ENCODE peak calls at places on chromosomes 5 and 9, in seven cellular contexts. W, V, J, K, X, Z and A are unnamed samples.
A peak's percentile ranks its signal among the peaks of the same experiment; 100 is the strongest.

GRCh38 chr5:7047862-7048261 is 334.6 kb downstream of the TENT4A start:
- DNase-seq in V (no peak), K (no peak), W (no peak), J (no peak), Z (no peak), X (no peak), A (no peak)

GRCh38 chr9:89814340-89815040 is 209.7 kb downstream of the GADD45G start:
- DNase-seq in J (peak; percentile 74), K (no peak), Z (no peak), W (peak; percentile 52), X (no peak), V (no peak), A (no peak)

GRCh38 chr5:124996023-124996763 is 249.8 kb upstream of the ZNF608 start:
- DNase-seq in K (no peak), Z (peak; percentile 15), X (no peak), V (no peak), W (no peak), J (peak; percentile 28), A (no peak)

GRCh38 chr9:110105107-110105506 is 102.9 kb downstream of the C9orf152 start:
- DNase-seq in W (no peak), Z (no peak), K (no peak), J (peak; percentile 81), X (no peak), V (no peak), A (no peak)

GRCh38 chr5:44336708-44337107 is 52.5 kb downstream of the FGF10 start:
- DNase-seq in J (no peak), W (no peak), Z (no peak), V (no peak), K (no peak), X (no peak), A (no peak)

GRCh38 chr5:99058466-99058865 is 129.7 kb upstream of the CHD1 start:
- DNase-seq in X (no peak), K (no peak), V (no peak), W (no peak), Z (no peak), J (peak; percentile 16), A (no peak)

GRCh38 chr5:146796911-146797310 is 81.6 kb downstream of the PPP2R2B start:
- DNase-seq in J (no peak), V (no peak), K (no peak), W (no peak), Z (no peak), X (no peak), A (no peak)

GRCh38 chr5:131957721-131958483 is 12.4 kb upstream of the MEIKIN start:
- DNase-seq in J (no peak), K (no peak), V (no peak), X (no peak), W (no peak), Z (no peak), A (no peak)

GRCh38 chr9:90018688-90019087 is 413.9 kb downstream of the GADD45G start:
- DNase-seq in X (no peak), J (no peak), V (no peak), W (no peak), K (no peak), Z (no peak), A (no peak)

GRCh38 chr5:75337366-75338021 is 474 bp downstream of the HMGCR start:
- DNase-seq in V (no peak), J (peak; percentile 24), Z (peak; percentile 13), W (no peak), X (no peak), K (no peak), A (peak; percentile 90)

GRCh38 chr9:1100945-1101344 is 50.8 kb downstream of the DMRT2 start:
- DNase-seq in X (no peak), K (peak; percentile 65), W (no peak), J (no peak), Z (peak; percentile 40), V (no peak), A (peak; percentile 41)

GRCh38 chr9:757246-757881 is 84.1 kb upstream of the DMRT1 start:
- DNase-seq in V (no peak), W (peak; percentile 37), Z (peak; percentile 60), K (peak; percentile 30), X (no peak), J (peak; percentile 60), A (no peak)

GRCh38 chr9:10095208-10095607 is 517.6 kb downstream of the PTPRD start:
- DNase-seq in V (no peak), K (no peak), Z (no peak), X (no peak), W (no peak), J (no peak), A (no peak)

GRCh38 chr5:178238711-178239592 is 6.3 kb upstream of the PHYKPL start:
- DNase-seq in W (no peak), V (no peak), J (no peak), K (no peak), X (no peak), Z (no peak), A (peak; percentile 81)

GRCh38 chr5:97243352-97243751 is 60.3 kb upstream of the RIOK2 start:
- DNase-seq in K (no peak), J (no peak), Z (no peak), V (no peak), W (no peak), X (no peak), A (no peak)

GRCh38 chr9:76403352-76403751 is 9.1 kb upstream of the RFK start:
- DNase-seq in J (peak; percentile 83), V (no peak), Z (peak; percentile 66), K (peak; percentile 89), X (peak; percentile 55), W (no peak), A (no peak)

GRCh38 chr5:107814183-107814582 is 143.4 kb upstream of the EFNA5 start:
- DNase-seq in Z (no peak), K (no peak), X (no peak), J (no peak), W (no peak), V (no peak), A (no peak)

GRCh38 chr9:124284237-124284831 is 26.6 kb downstream of the NEK6 start:
- DNase-seq in V (no peak), X (no peak), Z (peak; percentile 64), W (no peak), J (peak; percentile 66), K (no peak), A (no peak)

DNA sequence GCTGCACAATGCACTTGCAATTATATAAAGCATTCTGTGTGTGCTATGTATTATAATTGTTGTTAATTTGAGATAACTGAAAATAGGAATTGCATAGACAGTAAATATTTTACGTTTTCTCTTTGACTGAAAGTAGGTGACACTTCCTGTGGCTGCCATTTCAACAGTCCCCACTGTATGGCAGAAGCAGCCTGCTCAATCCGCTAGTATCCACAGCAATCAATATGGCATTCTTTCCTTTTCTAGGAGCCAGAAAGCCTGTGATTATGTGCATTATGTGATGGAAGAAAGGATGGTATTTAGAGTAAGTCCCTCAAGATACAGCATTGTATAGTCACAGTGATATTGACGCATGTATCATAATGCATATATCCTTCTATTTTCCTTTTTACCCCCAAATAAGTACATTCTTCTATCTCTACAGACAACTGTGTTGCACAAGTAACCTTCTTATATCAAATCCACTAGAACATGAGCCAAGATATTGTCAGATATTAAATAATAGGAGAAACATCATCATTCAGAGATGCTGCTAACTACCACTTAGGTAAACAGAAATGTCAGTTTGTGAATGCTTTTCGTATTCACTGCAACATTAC is 59.7 kb downstream of the CARTPT start:
- DNase-seq in W (no peak), Z (peak; percentile 60), V (no peak), J (peak; percentile 36), K (peak; percentile 27), X (no peak), A (no peak)
- TF ChIP-seq CTCF in W (no peak), Z (peak; percentile 97), V (no peak), J (peak; percentile 70), K (peak; percentile 74), X (peak; percentile 38), A (no peak)

DNA sequence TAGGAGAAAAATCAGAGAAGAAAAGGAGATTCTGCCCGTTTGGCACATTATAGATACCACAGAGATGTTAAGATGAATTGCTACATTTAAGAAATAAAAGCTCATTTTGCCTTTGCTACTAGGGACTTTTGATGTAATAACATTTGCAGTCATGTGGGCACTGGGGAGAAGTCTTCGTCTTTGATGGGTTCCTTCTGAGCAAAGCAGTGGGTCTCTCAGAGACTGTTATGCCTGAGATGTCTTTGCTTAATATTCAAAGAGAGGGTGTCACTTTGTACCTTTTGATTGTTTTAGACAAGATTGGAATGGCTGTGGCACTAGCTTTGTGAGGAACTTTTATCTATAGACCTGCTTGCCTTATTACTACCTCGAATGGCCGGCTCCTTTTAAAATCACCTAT is 25.0 kb downstream of the SLC25A25 start:
- DNase-seq in X (no peak), W (no peak), K (no peak), J (no peak), V (no peak), Z (no peak), A (no peak)
- H3K4me1 ChIP-seq in X (peaks cover 25% of the 10 kb centered on the region), W (peaks cover 87% of the 10 kb centered on the region), K (no peaks in the 10 kb centered on the region), J (peaks cover 40% of the 10 kb centered on the region), V (peaks cover 36% of the 10 kb centered on the region), Z (peaks cover 29% of the 10 kb centered on the region), A (peaks cover 86% of the 10 kb centered on the region)

DNA sequence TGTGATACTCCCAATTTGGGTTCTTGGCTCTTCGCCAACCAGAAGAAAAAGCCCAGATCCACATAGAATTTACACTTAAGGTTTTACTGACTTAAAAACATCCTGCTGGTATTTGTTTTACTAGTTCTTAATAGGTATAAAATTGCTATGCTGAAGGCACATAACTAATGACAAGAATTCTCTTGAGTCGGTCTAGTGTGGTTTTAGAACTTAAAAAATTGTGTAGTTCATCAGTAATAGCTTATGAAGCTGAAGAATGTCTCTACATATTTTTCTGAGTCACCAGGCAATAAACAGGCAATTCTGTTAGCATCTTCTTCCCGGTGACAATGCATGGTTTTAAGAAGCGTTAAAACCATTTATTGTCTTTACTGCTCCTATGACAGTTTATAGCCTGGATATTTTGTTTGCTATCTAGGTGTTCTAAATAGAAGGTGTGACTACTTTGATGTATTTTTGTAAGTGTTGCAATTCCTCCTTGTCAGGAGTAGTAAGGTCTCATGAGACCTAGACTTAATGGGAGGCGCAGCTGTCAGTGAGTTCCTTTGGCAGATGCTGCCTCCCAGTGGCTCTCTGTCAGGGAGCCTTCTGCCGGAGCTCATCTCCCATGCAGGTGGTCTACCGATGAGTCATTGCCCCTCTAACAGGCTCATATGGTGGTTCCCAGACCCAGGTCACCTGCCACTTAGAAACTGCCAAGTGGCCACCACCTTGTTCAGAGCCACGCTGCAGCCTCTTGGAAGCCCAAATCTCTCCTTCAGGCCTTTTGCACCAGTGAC is 173.8 kb downstream of the MAST4 start:
- DNase-seq in J (peak; percentile 21), Z (peak; percentile 2), K (no peak), W (no peak), X (no peak), V (peak; percentile 35), A (no peak)
- TF ChIP-seq CTCF in J (peak; percentile 24), Z (no peak), K (no peak), W (no peak), X (peak; percentile 30), V (no peak), A (no peak)

GRCh38 chr5:157818368-157818767 is 40.6 kb downstream of the CLINT1 start:
- DNase-seq in K (no peak), V (no peak), Z (no peak), J (no peak), X (no peak), W (no peak), A (no peak)

GRCh38 chr5:157821405-157821804 is 37.5 kb downstream of the CLINT1 start:
- DNase-seq in K (no peak), Z (no peak), J (no peak), V (no peak), W (no peak), X (no peak), A (no peak)

GRCh38 chr5:157819502-157820125 is 39.3 kb downstream of the CLINT1 start:
- DNase-seq in W (no peak), Z (no peak), K (no peak), J (no peak), X (no peak), V (no peak), A (no peak)

GRCh38 chr5:157821822-157822622 is 36.9 kb downstream of the CLINT1 start:
- DNase-seq in K (no peak), W (no peak), X (no peak), V (no peak), J (peak; percentile 47), Z (no peak), A (no peak)

GRCh38 chr5:157820593-157821252 is 38.2 kb downstream of the CLINT1 start:
- DNase-seq in V (no peak), K (peak; percentile 59), X (no peak), J (peak; percentile 54), Z (peak; percentile 74), W (no peak), A (no peak)
- H3K4me1 ChIP-seq in V (peaks cover 8% of the 10 kb centered on the region), K (peaks cover 5% of the 10 kb centered on the region), X (no peaks in the 10 kb centered on the region), J (peaks cover 9% of the 10 kb centered on the region), Z (peaks cover 39% of the 10 kb centered on the region), W (peaks cover 39% of the 10 kb centered on the region), A (peaks cover 11% of the 10 kb centered on the region)